ENCODE peak calls at places on chromosomes 7 and 10, in six cellular contexts. One of them, this sample, is unnamed.

GRCh38 chr7:31056775-31057346 is 4.8 kb downstream of the ADCYAP1R1 start:
- DNase-seq in mesenchymal stem cell: no peak
- DNase-seq in H1: peak; percentile 58
- DNase-seq in IMR-90: no peak
- DNase-seq in H9: peak; percentile 50
- DNase-seq in trophoblast cell: no peak
- DNase-seq in this sample: no peak

GRCh38 chr10:97714401-97715258 is 1.1 kb downstream of the MARVELD1 start:
- DNase-seq in H9: peak; percentile 86
- DNase-seq in mesenchymal stem cell: peak; percentile 80
- DNase-seq in H1: peak; percentile 84
- DNase-seq in IMR-90: peak; percentile 71
- DNase-seq in trophoblast cell: peak; percentile 78
- DNase-seq in this sample: no peak

GRCh38 chr7:80133361-80134104 is 1.1 kb upstream of the GNAI1 start:
- DNase-seq in H9: no peak
- DNase-seq in H1: no peak
- DNase-seq in trophoblast cell: peak; percentile 48
- DNase-seq in IMR-90: peak; percentile 50
- DNase-seq in mesenchymal stem cell: peak; percentile 51
- DNase-seq in this sample: no peak

GRCh38 chr7:149878523-149878921 is 4.8 kb downstream of the ATP6V0E2 start:
- DNase-seq in H9: peak; percentile 15
- DNase-seq in H1: no peak
- DNase-seq in mesenchymal stem cell: no peak
- DNase-seq in trophoblast cell: no peak
- DNase-seq in IMR-90: no peak
- DNase-seq in this sample: no peak

GRCh38 chr7:157309990-157310668 is 26.7 kb upstream of the DNAJB6 start:
- DNase-seq in IMR-90: peak; percentile 96
- DNase-seq in mesenchymal stem cell: peak; percentile 89
- DNase-seq in H9: peak; percentile 91
- DNase-seq in trophoblast cell: peak; percentile 95
- DNase-seq in H1: peak; percentile 71
- DNase-seq in this sample: no peak

GRCh38 chr7:38973760-38974159 is 3.9 kb upstream of the POU6F2 start:
- DNase-seq in H9: no peak
- DNase-seq in IMR-90: no peak
- DNase-seq in mesenchymal stem cell: no peak
- DNase-seq in H1: no peak
- DNase-seq in trophoblast cell: no peak
- DNase-seq in this sample: no peak

GRCh38 chr7:54260868-54261475 is 281.2 kb upstream of the VSTM2A start:
- DNase-seq in H1: no peak
- DNase-seq in trophoblast cell: no peak
- DNase-seq in mesenchymal stem cell: no peak
- DNase-seq in IMR-90: no peak
- DNase-seq in H9: no peak
- DNase-seq in this sample: no peak

GRCh38 chr10:9012312-9012711 is 957.8 kb downstream of the GATA3 start:
- DNase-seq in IMR-90: peak; percentile 11
- DNase-seq in trophoblast cell: peak; percentile 75
- DNase-seq in mesenchymal stem cell: peak; percentile 15
- DNase-seq in H9: no peak
- DNase-seq in H1: no peak
- DNase-seq in this sample: no peak

GRCh38 chr7:44290250-44290616 is 35.2 kb downstream of the CAMK2B start:
- DNase-seq in trophoblast cell: no peak
- DNase-seq in mesenchymal stem cell: no peak
- DNase-seq in IMR-90: no peak
- DNase-seq in H9: no peak
- DNase-seq in H1: peak; percentile 38
- DNase-seq in this sample: no peak

GRCh38 chr10:52779541-52780390 is 7.2 kb upstream of the MBL2 start:
- DNase-seq in H9: peak; percentile 86
- DNase-seq in H1: peak; percentile 98
- DNase-seq in mesenchymal stem cell: peak; percentile 68
- DNase-seq in IMR-90: peak; percentile 53
- DNase-seq in trophoblast cell: peak; percentile 87
- DNase-seq in this sample: peak; percentile 57

GRCh38 chr10:73807471-73807870 is 3.9 kb downstream of the NDST2 start:
- DNase-seq in H1: no peak
- DNase-seq in IMR-90: no peak
- DNase-seq in mesenchymal stem cell: no peak
- DNase-seq in H9: no peak
- DNase-seq in trophoblast cell: no peak
- DNase-seq in this sample: no peak

GRCh38 chr10:33719005-33719703 is 384.7 kb upstream of the NRP1 start:
- DNase-seq in mesenchymal stem cell: no peak
- DNase-seq in IMR-90: no peak
- DNase-seq in H9: no peak
- DNase-seq in H1: no peak
- DNase-seq in trophoblast cell: no peak
- DNase-seq in this sample: no peak

GRCh38 chr7:55309040-55309991 is 55.8 kb upstream of the LANCL2 start:
- DNase-seq in IMR-90: no peak
- DNase-seq in trophoblast cell: no peak
- DNase-seq in H1: no peak
- DNase-seq in mesenchymal stem cell: no peak
- DNase-seq in H9: no peak
- DNase-seq in this sample: no peak

GRCh38 chr7:104934665-104935064 is 79.3 kb upstream of the KMT2E start:
- DNase-seq in mesenchymal stem cell: no peak
- DNase-seq in H9: no peak
- DNase-seq in trophoblast cell: no peak
- DNase-seq in H1: no peak
- DNase-seq in IMR-90: no peak
- DNase-seq in this sample: no peak

GRCh38 chr7:143892527-143893300 is 9.3 kb downstream of the TCAF1 start:
- DNase-seq in IMR-90: peak; percentile 18
- DNase-seq in H9: no peak
- DNase-seq in H1: no peak
- DNase-seq in trophoblast cell: peak; percentile 71
- DNase-seq in mesenchymal stem cell: peak; percentile 73
- DNase-seq in this sample: no peak

GRCh38 chr10:81514811-81515210 is 360.2 kb upstream of the NRG3 start:
- DNase-seq in H9: no peak
- DNase-seq in H1: no peak
- DNase-seq in IMR-90: no peak
- DNase-seq in trophoblast cell: no peak
- DNase-seq in mesenchymal stem cell: no peak
- DNase-seq in this sample: no peak

GRCh38 chr7:157793973-157794763 is 457.4 kb downstream of the DNAJB6 start:
- DNase-seq in IMR-90: no peak
- DNase-seq in mesenchymal stem cell: no peak
- DNase-seq in H1: no peak
- DNase-seq in trophoblast cell: no peak
- DNase-seq in H9: no peak
- DNase-seq in this sample: no peak

GRCh38 chr10:12975266-12975665 is 26.2 kb downstream of the CCDC3 start:
- DNase-seq in H9: no peak
- DNase-seq in trophoblast cell: peak; percentile 5
- DNase-seq in H1: no peak
- DNase-seq in mesenchymal stem cell: no peak
- DNase-seq in IMR-90: no peak
- DNase-seq in this sample: no peak

GRCh38 chr10:127907411-127908105 is 655 bp downstream of the PTPRE start:
- DNase-seq in IMR-90: no peak
- DNase-seq in H9: no peak
- DNase-seq in H1: peak; percentile 54
- DNase-seq in mesenchymal stem cell: peak; percentile 43
- DNase-seq in trophoblast cell: no peak
- DNase-seq in this sample: no peak

GRCh38 chr10:95845411-95845810 is 62.4 kb upstream of the CC2D2B start:
- DNase-seq in H9: no peak
- DNase-seq in trophoblast cell: no peak
- DNase-seq in mesenchymal stem cell: no peak
- DNase-seq in IMR-90: no peak
- DNase-seq in H1: no peak
- DNase-seq in this sample: no peak

GRCh38 chr7:76002139-76002538 is 7.7 kb upstream of the TMEM120A start:
- DNase-seq in mesenchymal stem cell: no peak
- DNase-seq in H9: no peak
- DNase-seq in trophoblast cell: no peak
- DNase-seq in H1: no peak
- DNase-seq in IMR-90: no peak
- DNase-seq in this sample: no peak

DNA sequence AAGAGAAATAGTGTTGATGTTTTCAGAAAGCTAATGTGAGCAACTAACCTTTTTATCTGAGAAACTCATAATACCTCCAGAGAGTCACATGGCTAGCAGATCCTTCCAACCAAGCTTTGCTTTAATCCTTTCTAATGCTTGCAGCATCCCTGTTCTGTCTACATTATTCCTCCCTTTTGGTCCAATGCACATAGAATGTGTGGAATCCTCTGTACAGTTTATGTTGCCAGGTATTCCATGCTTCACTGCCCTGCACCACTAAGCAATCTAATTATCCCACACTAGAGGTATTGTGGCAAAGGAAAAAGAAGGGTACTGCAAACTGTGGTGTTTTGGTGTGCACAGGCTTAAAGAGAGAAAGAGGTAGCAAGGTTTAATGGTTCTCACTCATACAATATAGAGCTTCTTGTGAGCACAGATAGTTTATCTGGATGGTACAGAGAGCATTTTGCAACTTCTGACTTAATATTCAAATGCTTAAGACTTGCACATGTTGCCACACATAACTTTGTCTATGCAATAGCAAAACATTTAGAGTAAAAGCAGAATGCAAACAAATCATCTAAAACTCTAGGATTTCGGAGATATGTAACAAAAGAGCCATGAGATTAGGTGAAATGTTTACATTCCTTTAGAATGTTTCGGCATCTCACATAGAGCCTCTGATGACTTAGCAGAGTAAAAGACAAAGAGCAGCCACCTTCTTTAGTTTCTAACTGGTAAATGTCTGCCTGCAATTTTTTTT is 717.2 kb upstream of the LRRN3 start:
- DNase-seq in mesenchymal stem cell: peak; percentile 8
- DNase-seq in trophoblast cell: peak; percentile 83
- DNase-seq in IMR-90: peak; percentile 72
- DNase-seq in H1: no peak
- DNase-seq in H9: no peak
- DNase-seq in this sample: no peak
- H4K91ac ChIP-seq in mesenchymal stem cell: no peak overlapping the region
- H4K91ac ChIP-seq in trophoblast cell: no peak overlapping the region
- H4K91ac ChIP-seq in IMR-90: peak overlapping the region; percentile 95
- H4K91ac ChIP-seq in H1: no peak overlapping the region
- H4K91ac ChIP-seq in H9: no peak overlapping the region
- H4K91ac ChIP-seq in this sample: no peak overlapping the region

GRCh38 chr7:159114981-159115380 is 29.7 kb downstream of the VIPR2 start:
- DNase-seq in IMR-90: no peak
- DNase-seq in H9: no peak
- DNase-seq in mesenchymal stem cell: no peak
- DNase-seq in H1: no peak
- DNase-seq in trophoblast cell: no peak
- DNase-seq in this sample: no peak

GRCh38 chr7:159115601-159116501 is 28.8 kb downstream of the VIPR2 start:
- DNase-seq in H9: no peak
- DNase-seq in H1: no peak
- DNase-seq in mesenchymal stem cell: no peak
- DNase-seq in IMR-90: no peak
- DNase-seq in trophoblast cell: no peak
- DNase-seq in this sample: no peak

GRCh38 chr7:159117366-159118219 is 27.1 kb downstream of the VIPR2 start:
- DNase-seq in mesenchymal stem cell: no peak
- DNase-seq in H9: no peak
- DNase-seq in IMR-90: no peak
- DNase-seq in H1: no peak
- DNase-seq in trophoblast cell: no peak
- DNase-seq in this sample: no peak

GRCh38 chr7:159118220-159118595 is 26.5 kb downstream of the VIPR2 start:
- DNase-seq in IMR-90: no peak
- DNase-seq in H1: no peak
- DNase-seq in mesenchymal stem cell: no peak
- DNase-seq in H9: no peak
- DNase-seq in trophoblast cell: no peak
- DNase-seq in this sample: no peak

DNA sequence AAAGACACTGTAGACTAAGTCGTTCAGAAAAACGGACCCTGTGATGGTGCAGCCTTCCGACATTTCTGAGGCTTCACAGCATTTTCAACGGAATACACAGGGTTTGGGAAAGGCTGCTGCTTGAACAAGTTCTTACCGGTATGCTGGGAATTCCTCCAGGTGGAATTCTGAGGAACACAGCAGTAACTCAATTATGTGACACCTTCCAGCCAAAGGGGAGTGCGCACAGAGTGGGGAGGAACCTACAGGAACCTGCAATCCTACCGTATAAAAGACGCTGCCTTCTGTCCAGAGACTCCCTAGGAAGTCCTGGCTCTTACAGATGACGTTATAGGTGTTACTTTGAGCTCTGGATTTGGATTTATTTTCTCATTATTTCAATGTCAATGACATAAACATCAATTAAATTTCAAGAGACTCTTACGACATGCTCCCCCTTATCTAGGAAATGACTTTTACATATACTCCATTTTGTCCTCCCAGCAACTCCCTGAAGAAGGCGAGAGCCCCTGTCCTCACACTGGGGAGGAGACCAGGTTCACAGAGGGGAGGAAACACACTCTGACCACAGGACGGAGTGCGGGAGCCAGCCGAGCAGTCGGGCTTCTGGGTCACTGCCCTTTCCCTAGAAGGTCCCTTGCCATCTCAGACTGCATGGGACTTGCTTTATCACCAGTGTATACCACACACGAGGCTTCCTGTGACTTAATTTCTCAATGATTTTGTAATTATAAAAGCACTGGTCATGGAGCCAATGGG is 27.9 kb downstream of the VIPR2 start:
- DNase-seq in H1: no peak
- DNase-seq in H9: no peak
- DNase-seq in mesenchymal stem cell: no peak
- DNase-seq in trophoblast cell: no peak
- DNase-seq in IMR-90: no peak
- DNase-seq in this sample: no peak
- H4K91ac ChIP-seq in H1: no peak overlapping the region
- H4K91ac ChIP-seq in H9: no peak overlapping the region
- H4K91ac ChIP-seq in mesenchymal stem cell: no peak overlapping the region
- H4K91ac ChIP-seq in trophoblast cell: no peak overlapping the region
- H4K91ac ChIP-seq in IMR-90: no peak overlapping the region
- H4K91ac ChIP-seq in this sample: no peak overlapping the region

GRCh38 chr7:628041-628763 is 98.3 kb upstream of the DNAAF5 start:
- DNase-seq in H1: no peak
- DNase-seq in H9: no peak
- DNase-seq in trophoblast cell: no peak
- DNase-seq in mesenchymal stem cell: no peak
- DNase-seq in IMR-90: no peak
- DNase-seq in this sample: no peak
- H4K91ac ChIP-seq in H1: no peak overlapping the region
- H4K91ac ChIP-seq in H9: no peak overlapping the region
- H4K91ac ChIP-seq in trophoblast cell: no peak overlapping the region
- H4K91ac ChIP-seq in mesenchymal stem cell: no peak overlapping the region
- H4K91ac ChIP-seq in IMR-90: no peak overlapping the region
- H4K91ac ChIP-seq in this sample: no peak overlapping the region

DNA sequence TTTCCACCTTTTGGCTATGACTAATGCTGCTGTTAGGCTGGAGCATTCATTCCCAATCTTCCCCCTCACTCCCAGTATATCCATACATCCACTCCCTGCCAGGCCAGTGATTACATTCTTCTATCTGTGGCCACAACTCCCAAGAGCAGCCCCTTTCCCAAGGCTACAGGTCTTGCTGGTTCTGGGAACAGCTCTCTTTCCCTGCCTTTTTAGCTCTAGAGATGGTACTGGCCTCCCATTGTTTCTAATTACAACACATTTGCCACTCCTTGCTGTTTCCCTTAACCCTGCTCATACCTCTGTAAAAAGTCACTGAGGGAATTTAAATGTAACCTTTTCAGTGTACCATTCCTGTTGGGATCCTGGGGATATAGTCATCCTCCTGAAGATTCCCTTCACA is 28.2 kb downstream of the SFR1 start:
- DNase-seq in mesenchymal stem cell: no peak
- DNase-seq in H9: no peak
- DNase-seq in IMR-90: peak; percentile 28
- DNase-seq in trophoblast cell: no peak
- DNase-seq in H1: no peak
- DNase-seq in this sample: no peak
- H4K91ac ChIP-seq in mesenchymal stem cell: no peak overlapping the region
- H4K91ac ChIP-seq in H9: no peak overlapping the region
- H4K91ac ChIP-seq in IMR-90: no peak overlapping the region
- H4K91ac ChIP-seq in trophoblast cell: no peak overlapping the region
- H4K91ac ChIP-seq in H1: no peak overlapping the region
- H4K91ac ChIP-seq in this sample: no peak overlapping the region

This sample was measured in neuronal stem cell.